ENCODE peak calls at places on chromosomes 6 and 20, in seven cellular contexts. V, C, A, O, Q, B and Z are unnamed samples.

GRCh38 chr20:58160451-58161051 is 67.9 kb downstream of the ANKRD60 start:
- DNase-seq in V (no peak), Q (no peak), C (no peak), A (no peak), O (no peak), B (no peak), Z (no peak)

GRCh38 chr6:131976545-131977061 is 25.4 kb upstream of the CCN2 start:
- DNase-seq in C (no peak), A (no peak), V (no peak), Q (no peak), B (no peak), O (no peak), Z (no peak)

GRCh38 chr20:4326194-4327065 is 311.1 kb upstream of the RNF24 start:
- DNase-seq in C (no peak), V (no peak), A (no peak), B (no peak), O (no peak), Q (no peak), Z (peak)

GRCh38 chr6:170162011-170162770 is 128.7 kb downstream of the DLL1 start:
- DNase-seq in O (no peak), Q (no peak), B (no peak), C (no peak), A (no peak), V (no peak), Z (no peak)

GRCh38 chr6:53309059-53309896 is 39.5 kb downstream of the ELOVL5 start:
- DNase-seq in A (no peak), V (no peak), B (no peak), C (no peak), Q (no peak), O (peak), Z (no peak)

GRCh38 chr6:4712291-4712690 is 63.9 kb upstream of the CDYL start:
- DNase-seq in O (no peak), A (no peak), B (no peak), V (no peak), C (no peak), Q (no peak), Z (no peak)

GRCh38 chr20:32966382-32966781 is 37.9 kb downstream of the SUN5 start:
- DNase-seq in V (no peak), O (peak), B (no peak), C (no peak), A (no peak), Q (no peak), Z (no peak)

GRCh38 chr6:5151955-5152401 is 66.8 kb downstream of the PPP1R3G start:
- DNase-seq in C (no peak), B (peak), A (no peak), O (no peak), Q (no peak), V (no peak), Z (peak)

GRCh38 chr6:6811151-6812002 is 222.9 kb downstream of the LY86 start:
- DNase-seq in B (no peak), C (peak), Q (peak), V (peak), O (no peak), A (no peak), Z (peak)

GRCh38 chr20:18276821-18277220 is 11.5 kb upstream of the ZNF133 start:
- DNase-seq in B (peak), Q (peak), O (peak), V (peak), A (no peak), C (peak), Z (no peak)

GRCh38 chr6:72832271-72832670 is 210.4 kb downstream of the KCNQ5 start:
- DNase-seq in O (no peak), V (no peak), A (no peak), Q (no peak), B (no peak), C (no peak), Z (no peak)

GRCh38 chr20:31708839-31709534 is 13.7 kb downstream of the BCL2L1 start:
- DNase-seq in V (peak), B (no peak), Q (no peak), A (no peak), O (no peak), C (no peak), Z (no peak)

GRCh38 chr6:155117266-155117665 is 122.2 kb downstream of the TIAM2 start:
- DNase-seq in B (peak), V (no peak), A (no peak), O (no peak), Q (no peak), C (no peak), Z (no peak)

GRCh38 chr6:87971605-87972262 is 75.9 kb upstream of the SPACA1 start:
- DNase-seq in A (no peak), V (no peak), C (no peak), Q (no peak), B (no peak), O (no peak), Z (no peak)

GRCh38 chr6:44133003-44133931 is 5.9 kb downstream of the TMEM63B start:
- DNase-seq in A (no peak), C (peak), B (no peak), O (peak), V (peak), Q (peak), Z (no peak)

GRCh38 chr6:71403422-71404134 is 115.0 kb downstream of the OGFRL1 start:
- DNase-seq in O (no peak), V (peak), B (no peak), A (no peak), Q (no peak), C (no peak), Z (no peak)

GRCh38 chr6:136113736-136114173 is 136.4 kb downstream of the MTFR2 start:
- DNase-seq in O (peak), A (no peak), Q (no peak), B (peak), V (peak), C (peak), Z (no peak)

GRCh38 chr6:36314221-36315014 is 22.3 kb downstream of the BNIP5 start:
- DNase-seq in V (no peak), C (no peak), O (no peak), A (no peak), B (no peak), Q (no peak), Z (peak)

GRCh38 chr6:141133346-141133745 is 999.4 kb upstream of the GJE1 start:
- DNase-seq in Q (no peak), O (no peak), A (no peak), B (no peak), C (no peak), V (no peak), Z (no peak)

GRCh38 chr6:141131616-141132015 is 1001.1 kb upstream of the GJE1 start:
- DNase-seq in V (no peak), Q (no peak), O (no peak), A (no peak), B (no peak), C (no peak), Z (no peak)

GRCh38 chr6:141139461-141139860 is 993.3 kb upstream of the GJE1 start:
- DNase-seq in Q (no peak), V (no peak), A (no peak), B (no peak), C (no peak), O (no peak), Z (no peak)

GRCh38 chr6:141133836-141134235 is 998.9 kb upstream of the GJE1 start:
- DNase-seq in Q (no peak), B (no peak), V (no peak), A (no peak), O (no peak), C (no peak), Z (no peak)
- H3K27ac ChIP-seq in Q (no peak), B (no peak), V (no peak), A (no peak), O (peak), C (no peak), Z (no peak)

DNA sequence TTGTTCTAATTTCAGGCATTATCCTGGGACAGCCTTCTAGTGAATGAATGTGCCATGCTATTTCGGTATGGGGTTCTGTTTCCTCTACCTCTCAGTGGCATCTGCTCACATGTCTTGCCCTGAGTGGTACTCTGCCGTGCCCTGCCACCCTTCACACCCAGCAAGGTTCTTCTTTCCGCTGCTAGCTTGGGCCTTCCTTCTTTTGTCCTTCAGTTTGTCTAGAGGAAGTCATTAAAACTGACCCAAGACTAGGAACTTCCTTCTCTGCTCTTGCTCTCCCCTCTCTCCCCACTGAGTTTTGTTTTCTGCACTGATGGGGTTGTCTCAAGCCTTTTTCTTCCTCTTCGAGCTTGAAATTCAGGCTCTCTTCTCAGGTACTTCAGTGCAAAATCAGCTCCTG is 300.7 kb upstream of the PRDM1 start:
- DNase-seq in A (no peak), C (peak), V (no peak), Q (no peak), O (no peak), B (no peak), Z (no peak)
- H3K27ac ChIP-seq in A (no peak), C (no peak), V (no peak), Q (peak), O (no peak), B (no peak), Z (no peak)

GRCh38 chr6:152572395-152573061 is 64.6 kb downstream of the SYNE1 start:
- DNase-seq in V (peak), O (no peak), A (no peak), B (no peak), Q (no peak), C (peak), Z (no peak)
- H3K27ac ChIP-seq in V (no peak), O (no peak), A (peak), B (no peak), Q (no peak), C (peak), Z (no peak)

DNA sequence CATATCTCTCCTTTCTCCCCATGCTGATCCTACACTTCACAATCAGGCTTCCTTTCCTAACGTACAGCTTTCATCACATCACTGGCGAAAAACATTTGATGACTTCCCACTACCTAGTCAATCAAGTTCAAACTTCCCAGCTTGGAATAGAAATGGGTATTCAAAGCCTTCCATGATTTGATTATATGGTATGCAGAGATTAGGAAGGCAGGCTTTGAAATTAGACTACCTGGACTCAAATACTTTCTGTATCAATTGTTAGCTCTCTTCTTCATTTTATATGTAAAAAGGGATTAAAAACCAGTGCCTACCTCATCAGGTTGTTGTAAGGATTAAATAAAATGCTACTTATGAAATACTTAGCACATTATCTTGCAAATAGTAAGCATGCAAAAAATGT is 7.7 kb downstream of the NCOA6 start:
- DNase-seq in A (no peak), C (no peak), V (no peak), B (no peak), O (no peak), Q (no peak), Z (no peak)
- H3K27ac ChIP-seq in A (no peak), C (no peak), V (no peak), B (no peak), O (no peak), Q (no peak), Z (no peak)

GRCh38 chr6:33198853-33199436 is 1.5 kb downstream of the RXRB start:
- DNase-seq in C (no peak), B (no peak), O (no peak), V (no peak), A (no peak), Q (no peak), Z (no peak)
- H3K27ac ChIP-seq in C (peak), B (no peak), O (no peak), V (no peak), A (peak), Q (peak), Z (peak)